ENCODE peak calls at places on chromosomes 12 and 14, in six cellular contexts. One of them, this sample, is unnamed. For H3K4me1, the result is how much of the 10 kb centered on the place peaks cover.

GRCh38 chr12:67795235-67795634 is 146.7 kb downstream of the DYRK2 start:
- DNase-seq in transverse colon: no peak
- DNase-seq in uterus: no peak
- DNase-seq in tibial nerve: no peak
- DNase-seq in ovary: no peak
- DNase-seq in IMR-90: peak
- DNase-seq in this sample: no peak

GRCh38 chr14:69471916-69472315 is 12.6 kb upstream of the PLEKHD1 start:
- DNase-seq in transverse colon: no peak
- DNase-seq in uterus: no peak
- DNase-seq in tibial nerve: no peak
- DNase-seq in ovary: no peak
- DNase-seq in IMR-90: no peak
- DNase-seq in this sample: no peak

GRCh38 chr12:55619352-55620138 is 17.1 kb upstream of the OR10P1 start:
- DNase-seq in transverse colon: peak
- DNase-seq in uterus: peak
- DNase-seq in tibial nerve: no peak
- DNase-seq in ovary: no peak
- DNase-seq in IMR-90: peak
- DNase-seq in this sample: no peak

GRCh38 chr14:23252420-23253333 is 14.9 kb downstream of the RNF212B start:
- DNase-seq in transverse colon: no peak
- DNase-seq in uterus: no peak
- DNase-seq in tibial nerve: no peak
- DNase-seq in ovary: no peak
- DNase-seq in IMR-90: no peak
- DNase-seq in this sample: no peak

GRCh38 chr12:64800640-64801039 is 23.8 kb upstream of the TBC1D30 start:
- DNase-seq in transverse colon: no peak
- DNase-seq in uterus: no peak
- DNase-seq in tibial nerve: no peak
- DNase-seq in ovary: no peak
- DNase-seq in IMR-90: no peak
- DNase-seq in this sample: no peak

GRCh38 chr14:85079842-85080741 is 449.9 kb upstream of the FLRT2 start:
- DNase-seq in transverse colon: no peak
- DNase-seq in uterus: no peak
- DNase-seq in tibial nerve: no peak
- DNase-seq in ovary: no peak
- DNase-seq in IMR-90: no peak
- DNase-seq in this sample: no peak

GRCh38 chr14:75980856-75981255 is 939 bp downstream of the TGFB3 start:
- DNase-seq in transverse colon: no peak
- DNase-seq in uterus: peak
- DNase-seq in tibial nerve: no peak
- DNase-seq in ovary: peak
- DNase-seq in IMR-90: no peak
- DNase-seq in this sample: no peak

GRCh38 chr12:442235-442884 is 17.4 kb upstream of the B4GALNT3 start:
- DNase-seq in transverse colon: peak
- DNase-seq in uterus: peak
- DNase-seq in tibial nerve: peak
- DNase-seq in ovary: peak
- DNase-seq in IMR-90: peak
- DNase-seq in this sample: no peak

GRCh38 chr12:2959194-2959507 is at the start of gene TEAD4:
- DNase-seq in transverse colon: peak
- DNase-seq in uterus: peak
- DNase-seq in tibial nerve: no peak
- DNase-seq in ovary: peak
- DNase-seq in IMR-90: peak
- DNase-seq in this sample: peak

GRCh38 chr14:59425322-59425945 is 39.7 kb downstream of the GPR135 start:
- DNase-seq in transverse colon: no peak
- DNase-seq in uterus: no peak
- DNase-seq in tibial nerve: no peak
- DNase-seq in ovary: no peak
- DNase-seq in IMR-90: peak
- DNase-seq in this sample: no peak

GRCh38 chr12:127726928-127727327 is 540.0 kb upstream of the TMEM132C start:
- DNase-seq in transverse colon: no peak
- DNase-seq in uterus: no peak
- DNase-seq in tibial nerve: no peak
- DNase-seq in ovary: no peak
- DNase-seq in IMR-90: no peak
- DNase-seq in this sample: no peak

GRCh38 chr12:4308334-4308960 is 12.6 kb upstream of the TIGAR start:
- DNase-seq in transverse colon: no peak
- DNase-seq in uterus: no peak
- DNase-seq in tibial nerve: no peak
- DNase-seq in ovary: no peak
- DNase-seq in IMR-90: no peak
- DNase-seq in this sample: no peak

GRCh38 chr14:36099619-36100018 is 76.9 kb downstream of the PTCSC3 start:
- DNase-seq in transverse colon: no peak
- DNase-seq in uterus: no peak
- DNase-seq in tibial nerve: no peak
- DNase-seq in ovary: no peak
- DNase-seq in IMR-90: no peak
- DNase-seq in this sample: no peak

GRCh38 chr12:54684636-54685630 is 36.8 kb upstream of the DCD start:
- DNase-seq in transverse colon: no peak
- DNase-seq in uterus: no peak
- DNase-seq in tibial nerve: no peak
- DNase-seq in ovary: no peak
- DNase-seq in IMR-90: no peak
- DNase-seq in this sample: no peak

GRCh38 chr14:78633747-78634146 is 463.6 kb downstream of the NRXN3 start:
- DNase-seq in transverse colon: no peak
- DNase-seq in uterus: no peak
- DNase-seq in tibial nerve: no peak
- DNase-seq in ovary: no peak
- DNase-seq in IMR-90: no peak
- DNase-seq in this sample: no peak

GRCh38 chr14:43535231-43535838 is 971.7 kb downstream of the FSCB start:
- DNase-seq in transverse colon: no peak
- DNase-seq in uterus: no peak
- DNase-seq in tibial nerve: no peak
- DNase-seq in ovary: no peak
- DNase-seq in IMR-90: no peak
- DNase-seq in this sample: no peak

GRCh38 chr12:123595729-123596128 is 6.2 kb upstream of the DDX55 start:
- DNase-seq in transverse colon: no peak
- DNase-seq in uterus: no peak
- DNase-seq in tibial nerve: no peak
- DNase-seq in ovary: no peak
- DNase-seq in IMR-90: peak
- DNase-seq in this sample: no peak

GRCh38 chr12:68336754-68337343 is 4.7 kb upstream of the MDM1 start:
- DNase-seq in transverse colon: peak
- DNase-seq in uterus: peak
- DNase-seq in tibial nerve: no peak
- DNase-seq in ovary: no peak
- DNase-seq in IMR-90: no peak
- DNase-seq in this sample: no peak

GRCh38 chr14:99238234-99238633 is 33.8 kb downstream of the BCL11B start:
- DNase-seq in transverse colon: no peak
- DNase-seq in uterus: no peak
- DNase-seq in tibial nerve: no peak
- DNase-seq in ovary: no peak
- DNase-seq in IMR-90: no peak
- DNase-seq in this sample: no peak

GRCh38 chr14:96351986-96352385 is 11.2 kb downstream of the ATG2B start:
- DNase-seq in transverse colon: no peak
- DNase-seq in uterus: no peak
- DNase-seq in tibial nerve: no peak
- DNase-seq in ovary: no peak
- DNase-seq in IMR-90: peak
- DNase-seq in this sample: no peak

DNA sequence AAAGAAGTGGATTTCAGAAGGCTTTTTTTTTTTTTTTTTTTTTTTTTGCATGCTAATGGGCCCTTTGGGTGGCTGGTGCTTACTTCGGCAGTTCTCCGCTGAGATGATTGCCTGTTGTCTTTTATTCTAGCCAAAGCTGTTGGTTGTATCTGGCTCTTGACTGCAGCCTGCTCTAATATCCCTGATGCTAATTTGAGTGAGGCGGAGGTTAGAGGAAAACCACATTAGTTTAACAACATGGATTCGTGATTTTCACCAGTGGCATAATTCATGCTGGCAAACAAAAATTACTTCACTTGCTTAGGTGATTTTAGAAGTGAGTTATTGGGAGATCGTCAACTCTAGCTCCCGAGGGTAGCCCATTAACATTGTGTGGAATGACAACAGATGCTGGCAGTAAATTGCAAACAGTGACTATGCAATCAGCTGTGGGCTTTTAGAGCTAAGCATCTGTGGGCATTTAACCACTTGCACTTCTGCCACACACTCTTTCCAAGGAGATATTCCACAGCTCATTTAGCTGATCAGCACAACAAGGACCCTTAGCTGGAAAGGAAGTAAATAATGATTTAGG is 97.6 kb upstream of the ZDHHC17 start:
- DNase-seq in transverse colon: no peak
- DNase-seq in uterus: no peak
- DNase-seq in tibial nerve: no peak
- DNase-seq in ovary: no peak
- DNase-seq in IMR-90: no peak
- DNase-seq in this sample: no peak
- TF ChIP-seq POLR2A in transverse colon: no peak
- TF ChIP-seq POLR2A in uterus: no peak
- TF ChIP-seq POLR2A in tibial nerve: no peak
- TF ChIP-seq POLR2A in ovary: no peak
- TF ChIP-seq POLR2A in IMR-90: no peak
- TF ChIP-seq POLR2A in this sample: no peak

DNA sequence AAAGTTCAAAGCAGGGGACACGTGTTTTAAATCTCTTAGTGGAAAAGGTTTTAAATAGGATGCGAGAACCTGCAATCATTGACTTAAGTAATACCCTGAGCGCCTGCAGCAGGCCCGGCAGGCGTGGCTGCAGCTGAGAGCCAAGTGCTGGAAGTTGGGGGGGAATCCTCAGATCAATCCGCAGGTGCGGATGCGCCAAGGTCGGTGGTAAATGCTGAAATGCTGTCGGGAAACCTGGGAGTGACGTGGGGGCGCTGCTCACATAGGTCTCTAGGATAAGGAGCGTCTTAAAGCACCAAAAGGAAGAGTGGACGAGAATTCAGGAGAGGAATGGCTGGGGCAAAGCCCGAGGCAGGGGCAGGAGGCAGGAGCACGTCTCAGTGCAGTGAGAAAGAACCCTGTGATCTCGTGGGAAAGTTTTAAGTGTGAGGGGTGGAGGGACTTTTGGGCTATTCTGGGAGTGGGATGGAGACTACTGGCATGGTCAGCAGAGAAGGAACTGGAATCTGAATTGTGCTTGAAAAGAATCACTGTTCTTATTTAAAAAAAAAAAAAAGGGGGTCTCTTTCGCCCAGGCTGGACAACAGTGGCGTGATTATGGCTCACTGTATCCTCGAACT is 883 bp upstream of the CDCA4 start:
- DNase-seq in transverse colon: peak
- DNase-seq in uterus: peak
- DNase-seq in tibial nerve: no peak
- DNase-seq in ovary: peak
- DNase-seq in IMR-90: peak
- DNase-seq in this sample: no peak
- H3K4me1 ChIP-seq in transverse colon: under half
- H3K4me1 ChIP-seq in uterus: under half
- H3K4me1 ChIP-seq in tibial nerve: under half
- H3K4me1 ChIP-seq in ovary: under half
- H3K4me1 ChIP-seq in IMR-90: under half
- H3K4me1 ChIP-seq in this sample: under half

GRCh38 chr14:56797569-56798446 is 12.5 kb downstream of the OTX2 start:
- DNase-seq in transverse colon: no peak
- DNase-seq in uterus: no peak
- DNase-seq in tibial nerve: no peak
- DNase-seq in ovary: no peak
- DNase-seq in IMR-90: no peak
- DNase-seq in this sample: no peak

GRCh38 chr14:56796259-56796658 is 14.0 kb downstream of the OTX2 start:
- DNase-seq in transverse colon: no peak
- DNase-seq in uterus: no peak
- DNase-seq in tibial nerve: no peak
- DNase-seq in ovary: no peak
- DNase-seq in IMR-90: no peak
- DNase-seq in this sample: no peak

GRCh38 chr14:56797003-56797568 is 13.2 kb downstream of the OTX2 start:
- DNase-seq in transverse colon: no peak
- DNase-seq in uterus: no peak
- DNase-seq in tibial nerve: no peak
- DNase-seq in ovary: no peak
- DNase-seq in IMR-90: no peak
- DNase-seq in this sample: no peak

GRCh38 chr14:56799327-56799645 is 11.0 kb downstream of the OTX2 start:
- DNase-seq in transverse colon: no peak
- DNase-seq in uterus: no peak
- DNase-seq in tibial nerve: no peak
- DNase-seq in ovary: no peak
- DNase-seq in IMR-90: no peak
- DNase-seq in this sample: no peak

DNA sequence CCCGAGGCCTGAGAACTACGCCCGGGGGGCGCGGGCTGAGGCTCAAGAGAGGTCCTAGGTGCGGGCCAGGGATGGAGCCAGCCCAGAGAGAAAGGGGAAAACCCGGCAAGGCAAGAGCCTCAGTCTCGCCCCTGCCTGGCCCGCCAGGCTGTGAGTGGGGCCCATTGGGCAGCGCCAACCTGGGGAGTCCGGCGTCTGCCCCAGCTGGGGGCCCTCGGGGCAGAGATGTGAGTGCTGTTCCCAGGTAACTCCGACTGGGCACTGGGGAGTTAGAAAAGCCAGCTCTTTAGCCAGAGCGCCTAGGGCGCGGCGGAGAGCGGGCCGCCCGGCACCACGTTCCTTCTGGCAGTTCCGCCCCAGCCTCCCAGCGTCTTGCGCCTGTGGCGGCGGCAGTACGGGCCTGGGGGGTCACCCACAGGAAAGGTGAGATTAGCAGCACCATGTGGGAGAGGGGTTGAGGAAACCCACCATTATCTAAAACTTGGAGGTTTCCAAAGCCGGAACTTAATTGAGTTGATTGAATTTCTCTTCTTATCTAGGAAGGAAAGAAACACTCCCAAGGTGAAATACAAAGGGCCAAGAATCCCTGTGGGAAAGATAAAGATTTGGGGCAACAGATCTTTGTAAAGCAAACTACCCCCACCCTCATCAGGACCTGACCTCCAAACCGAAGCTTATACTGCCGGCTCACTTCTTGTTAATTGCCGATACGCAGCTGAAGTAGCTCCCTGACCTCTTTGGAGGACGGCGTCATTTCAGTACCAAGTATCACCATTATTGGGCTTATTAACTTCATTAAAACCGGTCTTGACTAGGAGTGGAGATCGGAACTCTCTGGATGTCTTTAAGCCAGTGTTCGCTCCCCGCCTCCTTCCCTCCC is 11.6 kb downstream of the OTX2 start:
- DNase-seq in transverse colon: no peak
- DNase-seq in uterus: no peak
- DNase-seq in tibial nerve: no peak
- DNase-seq in ovary: no peak
- DNase-seq in IMR-90: no peak
- DNase-seq in this sample: no peak
- H3K4me3 ChIP-seq in transverse colon: no peak
- H3K4me3 ChIP-seq in uterus: peak
- H3K4me3 ChIP-seq in tibial nerve: peak
- H3K4me3 ChIP-seq in ovary: no peak
- H3K4me3 ChIP-seq in IMR-90: no peak
- H3K4me3 ChIP-seq in this sample: peak

GRCh38 chr14:55411426-55412389 is at the start of gene ATG14:
- DNase-seq in transverse colon: peak
- DNase-seq in uterus: peak
- DNase-seq in tibial nerve: peak
- DNase-seq in ovary: peak
- DNase-seq in IMR-90: peak
- DNase-seq in this sample: peak
- TF ChIP-seq POLR2A in transverse colon: peak
- TF ChIP-seq POLR2A in uterus: peak
- TF ChIP-seq POLR2A in tibial nerve: no peak
- TF ChIP-seq POLR2A in ovary: peak
- TF ChIP-seq POLR2A in IMR-90: peak
- TF ChIP-seq POLR2A in this sample: peak

This sample was measured in gastrocnemius medialis.